ENCODE peak calls at places on chromosome 22, in nine cellular contexts. One of them, this sample, is unnamed.
A peak's percentile ranks its signal among the peaks of the same experiment; 100 is the strongest.

GRCh38 chr22:46245515-46245914 is 4.6 kb downstream of the CDPF1 start:
- DNase-seq in EL: no peak
- DNase-seq in nephron progenitor cell: no peak
- DNase-seq in naive thymus-derived CD4-positive, alpha-beta T cell: no peak
- DNase-seq in endothelial cell: no peak
- DNase-seq in WTC11: no peak
- DNase-seq in PC-9: no peak
- DNase-seq in stimulated activated naive CD4-positive, alpha-beta T cell: no peak
- DNase-seq in GOT3: no peak
- DNase-seq in this sample: no peak

GRCh38 chr22:40216041-40216756 is 38.5 kb downstream of the TNRC6B start:
- DNase-seq in EL: no peak
- DNase-seq in nephron progenitor cell: no peak
- DNase-seq in naive thymus-derived CD4-positive, alpha-beta T cell: no peak
- DNase-seq in endothelial cell: no peak
- DNase-seq in WTC11: no peak
- DNase-seq in PC-9: no peak
- DNase-seq in stimulated activated naive CD4-positive, alpha-beta T cell: peak; percentile 14
- DNase-seq in GOT3: no peak
- DNase-seq in this sample: no peak

GRCh38 chr22:24559471-24559870 is 3.7 kb downstream of the SNRPD3 start:
- DNase-seq in EL: no peak
- DNase-seq in nephron progenitor cell: no peak
- DNase-seq in naive thymus-derived CD4-positive, alpha-beta T cell: no peak
- DNase-seq in endothelial cell: no peak
- DNase-seq in WTC11: no peak
- DNase-seq in PC-9: no peak
- DNase-seq in stimulated activated naive CD4-positive, alpha-beta T cell: no peak
- DNase-seq in GOT3: no peak
- DNase-seq in this sample: no peak

GRCh38 chr22:33631777-33632176 is 288.5 kb downstream of the LARGE1 start:
- DNase-seq in EL: no peak
- DNase-seq in nephron progenitor cell: no peak
- DNase-seq in naive thymus-derived CD4-positive, alpha-beta T cell: no peak
- DNase-seq in endothelial cell: no peak
- DNase-seq in WTC11: no peak
- DNase-seq in PC-9: no peak
- DNase-seq in stimulated activated naive CD4-positive, alpha-beta T cell: no peak
- DNase-seq in GOT3: no peak
- DNase-seq in this sample: no peak

GRCh38 chr22:19607198-19608113 is 83.2 kb upstream of the CLDN5 start:
- DNase-seq in EL: no peak
- DNase-seq in nephron progenitor cell: no peak
- DNase-seq in naive thymus-derived CD4-positive, alpha-beta T cell: peak; percentile 77
- DNase-seq in endothelial cell: peak; percentile 19
- DNase-seq in WTC11: peak; percentile 37
- DNase-seq in PC-9: no peak
- DNase-seq in stimulated activated naive CD4-positive, alpha-beta T cell: peak; percentile 72
- DNase-seq in GOT3: no peak
- DNase-seq in this sample: no peak

GRCh38 chr22:34111210-34111824 is 191.0 kb upstream of the LARGE1 start:
- DNase-seq in EL: no peak
- DNase-seq in nephron progenitor cell: peak; percentile 46
- DNase-seq in naive thymus-derived CD4-positive, alpha-beta T cell: no peak
- DNase-seq in endothelial cell: peak; percentile 13
- DNase-seq in WTC11: peak; percentile 49
- DNase-seq in PC-9: peak; percentile 9
- DNase-seq in stimulated activated naive CD4-positive, alpha-beta T cell: peak; percentile 3
- DNase-seq in GOT3: no peak
- DNase-seq in this sample: peak; percentile 65

GRCh38 chr22:24450600-24450999 is 23.2 kb downstream of the ADORA2A start:
- DNase-seq in EL: no peak
- DNase-seq in nephron progenitor cell: no peak
- DNase-seq in naive thymus-derived CD4-positive, alpha-beta T cell: no peak
- DNase-seq in endothelial cell: no peak
- DNase-seq in WTC11: no peak
- DNase-seq in PC-9: no peak
- DNase-seq in stimulated activated naive CD4-positive, alpha-beta T cell: no peak
- DNase-seq in GOT3: no peak
- DNase-seq in this sample: no peak

GRCh38 chr22:46432164-46433068 is 96.9 kb downstream of the TRMU start:
- DNase-seq in EL: no peak
- DNase-seq in nephron progenitor cell: no peak
- DNase-seq in naive thymus-derived CD4-positive, alpha-beta T cell: peak; percentile 60
- DNase-seq in endothelial cell: no peak
- DNase-seq in WTC11: no peak
- DNase-seq in PC-9: no peak
- DNase-seq in stimulated activated naive CD4-positive, alpha-beta T cell: peak; percentile 66
- DNase-seq in GOT3: no peak
- DNase-seq in this sample: no peak

GRCh38 chr22:48444320-48445112 is 1383.2 kb downstream of the BRD1 start:
- DNase-seq in EL: no peak
- DNase-seq in nephron progenitor cell: no peak
- DNase-seq in naive thymus-derived CD4-positive, alpha-beta T cell: no peak
- DNase-seq in endothelial cell: no peak
- DNase-seq in WTC11: no peak
- DNase-seq in PC-9: no peak
- DNase-seq in stimulated activated naive CD4-positive, alpha-beta T cell: no peak
- DNase-seq in GOT3: no peak
- DNase-seq in this sample: no peak

GRCh38 chr22:30088468-30088867 is 8.2 kb downstream of the HORMAD2 start:
- DNase-seq in EL: no peak
- DNase-seq in nephron progenitor cell: no peak
- DNase-seq in naive thymus-derived CD4-positive, alpha-beta T cell: no peak
- DNase-seq in endothelial cell: no peak
- DNase-seq in WTC11: no peak
- DNase-seq in PC-9: no peak
- DNase-seq in stimulated activated naive CD4-positive, alpha-beta T cell: no peak
- DNase-seq in GOT3: no peak
- DNase-seq in this sample: no peak

GRCh38 chr22:44328762-44329161 is 16.0 kb upstream of the SHISAL1 start:
- DNase-seq in EL: no peak
- DNase-seq in nephron progenitor cell: no peak
- DNase-seq in naive thymus-derived CD4-positive, alpha-beta T cell: no peak
- DNase-seq in endothelial cell: no peak
- DNase-seq in WTC11: no peak
- DNase-seq in PC-9: no peak
- DNase-seq in stimulated activated naive CD4-positive, alpha-beta T cell: no peak
- DNase-seq in GOT3: no peak
- DNase-seq in this sample: no peak

GRCh38 chr22:35192121-35192918 is 65.0 kb upstream of the HMGXB4 start:
- DNase-seq in EL: peak; percentile 66
- DNase-seq in nephron progenitor cell: no peak
- DNase-seq in naive thymus-derived CD4-positive, alpha-beta T cell: no peak
- DNase-seq in endothelial cell: no peak
- DNase-seq in WTC11: no peak
- DNase-seq in PC-9: no peak
- DNase-seq in stimulated activated naive CD4-positive, alpha-beta T cell: no peak
- DNase-seq in GOT3: no peak
- DNase-seq in this sample: no peak